ENCODE peak calls at places on chromosomes 16 and 17, in eight cellular contexts. One of them, this sample, is unnamed. For H3K4me1 and H3K27me3, the result is how much of the 10 kb centered on the place peaks cover.

GRCh38 chr17:68198931-68199836 is 48.7 kb upstream of the AMZ2 start:
- DNase-seq in ovary: no peak
- DNase-seq in sigmoid colon: no peak
- DNase-seq in neural progenitor cell: peak
- DNase-seq in GM23338: peak
- DNase-seq in left ventricle myocardium inferior: no peak
- DNase-seq in lung: no peak
- DNase-seq in stomach: no peak
- DNase-seq in this sample: no peak

GRCh38 chr16:81932668-81933067 is 78.6 kb downstream of the SDR42E1 start:
- DNase-seq in ovary: no peak
- DNase-seq in sigmoid colon: no peak
- DNase-seq in neural progenitor cell: no peak
- DNase-seq in GM23338: peak
- DNase-seq in left ventricle myocardium inferior: no peak
- DNase-seq in lung: no peak
- DNase-seq in stomach: no peak
- DNase-seq in this sample: no peak

GRCh38 chr17:19448341-19449268 is 37.6 kb downstream of the RNF112 start:
- DNase-seq in ovary: peak
- DNase-seq in sigmoid colon: peak
- DNase-seq in neural progenitor cell: no peak
- DNase-seq in GM23338: no peak
- DNase-seq in left ventricle myocardium inferior: no peak
- DNase-seq in lung: no peak
- DNase-seq in stomach: no peak
- DNase-seq in this sample: no peak

GRCh38 chr16:83351846-83352245 is 455.9 kb upstream of the HSBP1 start:
- DNase-seq in ovary: no peak
- DNase-seq in sigmoid colon: no peak
- DNase-seq in neural progenitor cell: no peak
- DNase-seq in GM23338: no peak
- DNase-seq in left ventricle myocardium inferior: no peak
- DNase-seq in lung: no peak
- DNase-seq in stomach: no peak
- DNase-seq in this sample: no peak

GRCh38 chr16:67245674-67246080 is 1.6 kb downstream of the FHOD1 start:
- DNase-seq in ovary: no peak
- DNase-seq in sigmoid colon: no peak
- DNase-seq in neural progenitor cell: no peak
- DNase-seq in GM23338: no peak
- DNase-seq in left ventricle myocardium inferior: no peak
- DNase-seq in lung: no peak
- DNase-seq in stomach: no peak
- DNase-seq in this sample: no peak

GRCh38 chr17:76951375-76951905 is 83.2 kb downstream of the MGAT5B start:
- DNase-seq in ovary: no peak
- DNase-seq in sigmoid colon: no peak
- DNase-seq in neural progenitor cell: no peak
- DNase-seq in GM23338: no peak
- DNase-seq in left ventricle myocardium inferior: no peak
- DNase-seq in lung: no peak
- DNase-seq in stomach: no peak
- DNase-seq in this sample: no peak

GRCh38 chr17:39252788-39253460 is 27.2 kb upstream of the STAC2 start:
- DNase-seq in ovary: no peak
- DNase-seq in sigmoid colon: no peak
- DNase-seq in neural progenitor cell: no peak
- DNase-seq in GM23338: peak
- DNase-seq in left ventricle myocardium inferior: no peak
- DNase-seq in lung: no peak
- DNase-seq in stomach: no peak
- DNase-seq in this sample: no peak

GRCh38 chr17:49156256-49156655 is 23.7 kb downstream of the B4GALNT2 start:
- DNase-seq in ovary: no peak
- DNase-seq in sigmoid colon: no peak
- DNase-seq in neural progenitor cell: no peak
- DNase-seq in GM23338: no peak
- DNase-seq in left ventricle myocardium inferior: no peak
- DNase-seq in lung: no peak
- DNase-seq in stomach: no peak
- DNase-seq in this sample: no peak

GRCh38 chr17:35605753-35606152 is 18.6 kb downstream of the AP2B1 start:
- DNase-seq in ovary: no peak
- DNase-seq in sigmoid colon: no peak
- DNase-seq in neural progenitor cell: no peak
- DNase-seq in GM23338: no peak
- DNase-seq in left ventricle myocardium inferior: no peak
- DNase-seq in lung: no peak
- DNase-seq in stomach: no peak
- DNase-seq in this sample: no peak

GRCh38 chr17:79044462-79044861 is 20.5 kb downstream of the C1QTNF1 start:
- DNase-seq in ovary: no peak
- DNase-seq in sigmoid colon: peak
- DNase-seq in neural progenitor cell: no peak
- DNase-seq in GM23338: no peak
- DNase-seq in left ventricle myocardium inferior: no peak
- DNase-seq in lung: no peak
- DNase-seq in stomach: no peak
- DNase-seq in this sample: no peak

GRCh38 chr17:79043931-79044320 is 20.0 kb downstream of the C1QTNF1 start:
- DNase-seq in ovary: no peak
- DNase-seq in sigmoid colon: peak
- DNase-seq in neural progenitor cell: no peak
- DNase-seq in GM23338: no peak
- DNase-seq in left ventricle myocardium inferior: no peak
- DNase-seq in lung: no peak
- DNase-seq in stomach: no peak
- DNase-seq in this sample: no peak

GRCh38 chr17:79046501-79047280 is 22.7 kb downstream of the C1QTNF1 start:
- DNase-seq in ovary: no peak
- DNase-seq in sigmoid colon: peak
- DNase-seq in neural progenitor cell: no peak
- DNase-seq in GM23338: no peak
- DNase-seq in left ventricle myocardium inferior: peak
- DNase-seq in lung: no peak
- DNase-seq in stomach: no peak
- DNase-seq in this sample: peak

GRCh38 chr17:79045830-79046500 is 22.0 kb downstream of the C1QTNF1 start:
- DNase-seq in ovary: peak
- DNase-seq in sigmoid colon: peak
- DNase-seq in neural progenitor cell: peak
- DNase-seq in GM23338: peak
- DNase-seq in left ventricle myocardium inferior: peak
- DNase-seq in lung: peak
- DNase-seq in stomach: peak
- DNase-seq in this sample: peak

GRCh38 chr17:79045001-79045729 is 21.2 kb downstream of the C1QTNF1 start:
- DNase-seq in ovary: no peak
- DNase-seq in sigmoid colon: peak
- DNase-seq in neural progenitor cell: no peak
- DNase-seq in GM23338: no peak
- DNase-seq in left ventricle myocardium inferior: no peak
- DNase-seq in lung: no peak
- DNase-seq in stomach: no peak
- DNase-seq in this sample: no peak
- H3K4me1 ChIP-seq in ovary: under half
- H3K4me1 ChIP-seq in sigmoid colon: under half
- H3K4me1 ChIP-seq in neural progenitor cell: under half
- H3K4me1 ChIP-seq in GM23338: under half
- H3K4me1 ChIP-seq in left ventricle myocardium inferior: half or more
- H3K4me1 ChIP-seq in lung: under half
- H3K4me1 ChIP-seq in stomach: under half
- H3K4me1 ChIP-seq in this sample: under half

GRCh38 chr16:87701066-87701425 is 64.7 kb downstream of the KLHDC4 start:
- DNase-seq in ovary: no peak
- DNase-seq in sigmoid colon: no peak
- DNase-seq in neural progenitor cell: no peak
- DNase-seq in GM23338: no peak
- DNase-seq in left ventricle myocardium inferior: no peak
- DNase-seq in lung: no peak
- DNase-seq in stomach: no peak
- DNase-seq in this sample: no peak

GRCh38 chr16:87701505-87701921 is 64.3 kb downstream of the KLHDC4 start:
- DNase-seq in ovary: no peak
- DNase-seq in sigmoid colon: no peak
- DNase-seq in neural progenitor cell: no peak
- DNase-seq in GM23338: no peak
- DNase-seq in left ventricle myocardium inferior: no peak
- DNase-seq in lung: no peak
- DNase-seq in stomach: no peak
- DNase-seq in this sample: no peak

GRCh38 chr16:87702325-87702811 is 63.4 kb downstream of the KLHDC4 start:
- DNase-seq in ovary: no peak
- DNase-seq in sigmoid colon: no peak
- DNase-seq in neural progenitor cell: peak
- DNase-seq in GM23338: peak
- DNase-seq in left ventricle myocardium inferior: no peak
- DNase-seq in lung: no peak
- DNase-seq in stomach: no peak
- DNase-seq in this sample: no peak

GRCh38 chr16:87698676-87699179 is 67.1 kb downstream of the KLHDC4 start:
- DNase-seq in ovary: no peak
- DNase-seq in sigmoid colon: no peak
- DNase-seq in neural progenitor cell: no peak
- DNase-seq in GM23338: no peak
- DNase-seq in left ventricle myocardium inferior: no peak
- DNase-seq in lung: no peak
- DNase-seq in stomach: no peak
- DNase-seq in this sample: no peak

DNA sequence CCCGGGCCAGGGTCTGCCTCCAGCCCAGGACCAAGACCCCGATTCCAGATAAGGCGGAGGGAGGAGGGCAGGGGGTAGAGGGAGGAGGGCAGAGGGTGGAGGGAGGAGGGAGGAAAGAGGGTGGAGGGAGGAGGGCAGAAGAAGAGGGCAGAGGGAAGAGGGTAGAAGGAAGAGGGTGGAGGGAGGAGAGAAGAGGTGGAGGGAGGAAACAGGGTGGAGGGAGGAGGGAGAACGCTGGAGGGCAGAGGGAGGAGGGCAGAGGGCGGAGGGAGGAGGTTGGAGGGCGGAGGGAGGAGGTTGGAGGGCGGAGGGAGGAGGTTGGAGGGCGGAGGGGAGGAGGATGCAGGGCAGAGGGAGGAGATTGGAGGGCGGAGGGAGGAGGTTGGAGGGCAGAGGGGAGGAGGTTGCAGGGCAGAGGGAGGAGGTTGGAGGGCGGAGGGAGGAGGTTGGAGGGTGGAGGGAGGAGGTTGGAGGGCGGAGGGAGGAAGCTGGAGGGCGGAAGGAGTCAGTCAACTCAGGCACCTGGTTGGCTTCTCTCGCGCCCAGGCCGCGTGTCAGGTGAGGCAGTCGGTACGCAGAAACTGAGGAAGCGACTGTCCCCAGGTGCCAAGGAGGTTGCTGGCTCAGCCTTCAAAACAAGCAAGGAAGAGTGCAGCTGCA is 65.2 kb downstream of the KLHDC4 start:
- DNase-seq in ovary: no peak
- DNase-seq in sigmoid colon: no peak
- DNase-seq in neural progenitor cell: no peak
- DNase-seq in GM23338: no peak
- DNase-seq in left ventricle myocardium inferior: no peak
- DNase-seq in lung: no peak
- DNase-seq in stomach: no peak
- DNase-seq in this sample: no peak
- TF ChIP-seq CTCF in ovary: no peak
- TF ChIP-seq CTCF in sigmoid colon: no peak
- TF ChIP-seq CTCF in neural progenitor cell: no peak
- TF ChIP-seq CTCF in GM23338: no peak
- TF ChIP-seq CTCF in left ventricle myocardium inferior: no peak
- TF ChIP-seq CTCF in lung: no peak
- TF ChIP-seq CTCF in stomach: no peak
- TF ChIP-seq CTCF in this sample: no peak

DNA sequence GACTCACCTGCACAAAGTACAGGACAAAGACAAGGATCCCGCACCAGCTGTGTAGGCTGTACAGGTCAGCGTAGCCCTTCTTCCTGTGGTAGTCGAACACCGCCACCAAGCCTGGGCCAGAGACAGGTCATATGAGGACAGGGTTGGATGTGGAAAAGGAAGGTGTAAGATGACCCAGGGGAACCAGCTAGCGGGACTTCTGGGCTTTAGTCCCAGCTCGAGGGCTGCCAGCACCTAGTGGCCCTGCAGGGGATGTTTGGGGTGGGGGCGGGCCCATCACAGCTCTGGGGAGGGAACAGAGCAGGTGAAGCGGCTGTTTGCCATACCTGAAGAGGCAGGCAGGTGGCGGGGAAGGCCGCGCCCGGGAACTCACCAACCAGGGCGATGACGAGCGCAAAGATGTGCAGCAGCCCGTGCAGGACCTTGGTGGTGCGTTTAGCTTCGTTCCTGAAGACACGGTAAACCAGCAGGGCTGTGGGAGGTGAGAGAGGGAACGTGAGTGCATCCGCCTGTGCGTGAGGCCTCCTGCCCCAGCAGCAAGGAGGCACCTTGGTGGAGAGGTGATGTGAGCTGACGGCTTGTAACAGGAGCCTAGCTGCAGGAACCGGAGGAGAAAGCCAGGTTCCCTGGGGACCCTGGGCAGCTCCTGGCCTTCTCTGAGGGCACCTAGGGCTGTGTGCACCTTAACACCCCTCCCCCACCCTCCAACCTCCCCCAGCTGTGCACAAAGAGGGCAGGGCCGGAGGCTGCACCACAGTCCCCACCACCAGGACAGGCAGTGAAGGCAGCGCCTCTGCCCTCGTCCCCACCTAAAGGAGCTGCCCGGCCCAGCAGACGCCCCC is 10.2 kb downstream of the CYB561 start:
- DNase-seq in ovary: no peak
- DNase-seq in sigmoid colon: no peak
- DNase-seq in neural progenitor cell: no peak
- DNase-seq in GM23338: peak
- DNase-seq in left ventricle myocardium inferior: no peak
- DNase-seq in lung: no peak
- DNase-seq in stomach: peak
- DNase-seq in this sample: no peak
- H3K27me3 ChIP-seq in ovary: under half
- H3K27me3 ChIP-seq in sigmoid colon: under half
- H3K27me3 ChIP-seq in neural progenitor cell: under half
- H3K27me3 ChIP-seq in GM23338: under half
- H3K27me3 ChIP-seq in left ventricle myocardium inferior: under half
- H3K27me3 ChIP-seq in lung: under half
- H3K27me3 ChIP-seq in stomach: under half
- H3K27me3 ChIP-seq in this sample: under half

DNA sequence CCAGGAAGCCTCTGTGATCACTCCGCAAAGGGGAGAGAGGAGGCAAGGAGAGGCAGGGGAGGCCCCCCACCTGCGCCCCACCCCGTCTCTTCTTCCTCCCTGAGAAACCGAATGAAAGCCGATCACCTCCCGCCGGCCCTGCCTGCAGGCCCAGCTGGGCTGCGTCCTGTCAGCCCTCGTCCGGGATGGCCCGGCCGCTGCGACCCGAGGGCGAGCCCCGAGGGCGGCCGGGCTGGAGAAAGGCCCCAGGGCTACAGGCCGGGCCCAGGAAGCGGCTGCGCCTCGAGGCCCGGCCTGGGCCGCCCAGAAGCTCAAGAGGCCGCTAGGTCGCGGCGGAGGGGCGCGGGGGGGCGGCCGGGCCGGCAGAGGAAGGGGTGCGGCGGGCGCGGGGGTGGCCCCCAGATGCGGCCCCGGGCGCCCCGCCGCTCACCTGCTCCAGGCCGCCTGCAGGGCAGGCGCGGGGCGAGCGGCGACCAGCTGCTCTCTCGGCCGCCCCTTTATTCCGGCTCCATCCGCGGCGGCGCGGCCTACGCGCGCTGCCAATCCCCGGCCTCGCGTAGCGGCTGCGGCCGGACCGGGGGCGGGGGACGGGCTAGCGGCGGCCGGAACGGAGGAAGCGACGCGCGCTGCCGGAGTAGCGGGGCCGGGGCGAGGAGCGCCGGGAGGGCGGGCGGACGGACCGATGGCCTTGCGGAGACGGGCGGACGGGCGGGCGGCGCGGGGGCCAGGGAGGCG is at the start of gene ZNF319:
- DNase-seq in ovary: no peak
- DNase-seq in sigmoid colon: no peak
- DNase-seq in neural progenitor cell: peak
- DNase-seq in GM23338: peak
- DNase-seq in left ventricle myocardium inferior: no peak
- DNase-seq in lung: no peak
- DNase-seq in stomach: no peak
- DNase-seq in this sample: no peak
- H3K4me1 ChIP-seq in ovary: under half
- H3K4me1 ChIP-seq in sigmoid colon: under half
- H3K4me1 ChIP-seq in neural progenitor cell: under half
- H3K4me1 ChIP-seq in GM23338: under half
- H3K4me1 ChIP-seq in left ventricle myocardium inferior: half or more
- H3K4me1 ChIP-seq in lung: under half
- H3K4me1 ChIP-seq in stomach: under half
- H3K4me1 ChIP-seq in this sample: under half